ENCODE peak calls at places on chromosomes 4 and X, in six cellular contexts. One of them, this sample, is unnamed.

GRCh38 chr4:104490770-104491395 is 3.8 kb downstream of the CXXC4 start:
- DNase-seq in heart right ventricle: peak; percentile 81
- DNase-seq in Peyer's patch: peak; percentile 22
- DNase-seq in kidney: peak; percentile 94
- DNase-seq in transverse colon: peak; percentile 74
- DNase-seq in lung: peak; percentile 77
- DNase-seq in this sample: peak; percentile 66

GRCh38 chr4:183966371-183966770 is 61.3 kb downstream of the STOX2 start:
- DNase-seq in heart right ventricle: no peak
- DNase-seq in Peyer's patch: no peak
- DNase-seq in kidney: no peak
- DNase-seq in transverse colon: no peak
- DNase-seq in lung: no peak
- DNase-seq in this sample: no peak

GRCh38 chr4:52852041-52852440 is 10.1 kb upstream of the RASL11B start:
- DNase-seq in heart right ventricle: no peak
- DNase-seq in Peyer's patch: no peak
- DNase-seq in kidney: no peak
- DNase-seq in transverse colon: no peak
- DNase-seq in lung: no peak
- DNase-seq in this sample: no peak

GRCh38 chr4:99876946-99877345 is 17.3 kb downstream of the LAMTOR3 start:
- DNase-seq in heart right ventricle: no peak
- DNase-seq in Peyer's patch: no peak
- DNase-seq in kidney: no peak
- DNase-seq in transverse colon: no peak
- DNase-seq in lung: no peak
- DNase-seq in this sample: no peak

GRCh38 chr4:48109413-48110263 is 24.4 kb downstream of the TXK start:
- DNase-seq in heart right ventricle: no peak
- DNase-seq in Peyer's patch: no peak
- DNase-seq in kidney: no peak
- DNase-seq in transverse colon: no peak
- DNase-seq in lung: no peak
- DNase-seq in this sample: peak; percentile 69

GRCh38 chr4:55592014-55592413 is at the start of gene PDCL2:
- DNase-seq in heart right ventricle: no peak
- DNase-seq in Peyer's patch: no peak
- DNase-seq in kidney: no peak
- DNase-seq in transverse colon: no peak
- DNase-seq in lung: no peak
- DNase-seq in this sample: no peak

GRCh38 chr4:60724623-60725022 is 475.5 kb upstream of the ADGRL3 start:
- DNase-seq in heart right ventricle: peak; percentile 22
- DNase-seq in Peyer's patch: no peak
- DNase-seq in kidney: no peak
- DNase-seq in transverse colon: no peak
- DNase-seq in lung: no peak
- DNase-seq in this sample: peak; percentile 0

GRCh38 chr4:127856485-127857447 is 23.9 kb upstream of the PLK4 start:
- DNase-seq in heart right ventricle: no peak
- DNase-seq in Peyer's patch: no peak
- DNase-seq in kidney: no peak
- DNase-seq in transverse colon: no peak
- DNase-seq in lung: no peak
- DNase-seq in this sample: no peak

GRCh38 chrX:15242899-15243555 is 26.9 kb downstream of the ASB9 start:
- DNase-seq in heart right ventricle: peak; percentile 4
- DNase-seq in Peyer's patch: no peak
- DNase-seq in kidney: no peak
- DNase-seq in transverse colon: peak; percentile 40
- DNase-seq in lung: no peak
- DNase-seq in this sample: peak; percentile 62

GRCh38 chrX:2690856-2691542 is at the start of gene CD99:
- DNase-seq in heart right ventricle: peak; percentile 91
- DNase-seq in Peyer's patch: peak; percentile 89
- DNase-seq in kidney: peak; percentile 96
- DNase-seq in transverse colon: peak; percentile 96
- DNase-seq in lung: peak; percentile 89
- DNase-seq in this sample: peak; percentile 98

GRCh38 chr4:73901031-73901430 is 31.8 kb downstream of the CXCL1 start:
- DNase-seq in heart right ventricle: no peak
- DNase-seq in Peyer's patch: no peak
- DNase-seq in kidney: no peak
- DNase-seq in transverse colon: no peak
- DNase-seq in lung: no peak
- DNase-seq in this sample: no peak

GRCh38 chrX:152958047-152958446 is 35.9 kb downstream of the PNMA5 start:
- DNase-seq in heart right ventricle: no peak
- DNase-seq in Peyer's patch: no peak
- DNase-seq in kidney: no peak
- DNase-seq in transverse colon: no peak
- DNase-seq in lung: no peak
- DNase-seq in this sample: no peak

GRCh38 chrX:154136627-154137161 is 7.3 kb upstream of the OPN1LW start:
- DNase-seq in heart right ventricle: peak; percentile 60
- DNase-seq in Peyer's patch: peak; percentile 71
- DNase-seq in kidney: peak; percentile 88
- DNase-seq in transverse colon: peak; percentile 74
- DNase-seq in lung: peak; percentile 44
- DNase-seq in this sample: peak; percentile 26

GRCh38 chrX:72394518-72395163 is 88.9 kb upstream of the CITED1 start:
- DNase-seq in heart right ventricle: peak; percentile 11
- DNase-seq in Peyer's patch: no peak
- DNase-seq in kidney: no peak
- DNase-seq in transverse colon: no peak
- DNase-seq in lung: no peak
- DNase-seq in this sample: no peak

GRCh38 chr4:180617203-180617602 is 1626.0 kb upstream of the TENM3 start:
- DNase-seq in heart right ventricle: no peak
- DNase-seq in Peyer's patch: no peak
- DNase-seq in kidney: no peak
- DNase-seq in transverse colon: no peak
- DNase-seq in lung: no peak
- DNase-seq in this sample: peak; percentile 19

GRCh38 chr4:74395633-74396032 is 30.7 kb downstream of the EREG start:
- DNase-seq in heart right ventricle: no peak
- DNase-seq in Peyer's patch: no peak
- DNase-seq in kidney: no peak
- DNase-seq in transverse colon: no peak
- DNase-seq in lung: no peak
- DNase-seq in this sample: peak; percentile 30

GRCh38 chr4:22476011-22476410 is 39.9 kb downstream of the ADGRA3 start:
- DNase-seq in heart right ventricle: no peak
- DNase-seq in Peyer's patch: no peak
- DNase-seq in kidney: no peak
- DNase-seq in transverse colon: no peak
- DNase-seq in lung: no peak
- DNase-seq in this sample: no peak

GRCh38 chr4:176320976-176321361 is 1.2 kb downstream of the SPCS3 start:
- DNase-seq in heart right ventricle: no peak
- DNase-seq in Peyer's patch: no peak
- DNase-seq in kidney: no peak
- DNase-seq in transverse colon: no peak
- DNase-seq in lung: no peak
- DNase-seq in this sample: no peak

GRCh38 chrX:9327747-9328145 is 137.1 kb upstream of the TBL1X start:
- DNase-seq in heart right ventricle: no peak
- DNase-seq in Peyer's patch: no peak
- DNase-seq in kidney: no peak
- DNase-seq in transverse colon: no peak
- DNase-seq in lung: no peak
- DNase-seq in this sample: no peak

GRCh38 chr4:170497105-170497504 is 407.3 kb upstream of the AADAT start:
- DNase-seq in heart right ventricle: no peak
- DNase-seq in Peyer's patch: no peak
- DNase-seq in kidney: no peak
- DNase-seq in transverse colon: no peak
- DNase-seq in lung: no peak
- DNase-seq in this sample: peak; percentile 28

GRCh38 chrX:67523932-67524331 is 19.9 kb upstream of the AR start:
- DNase-seq in heart right ventricle: no peak
- DNase-seq in Peyer's patch: no peak
- DNase-seq in kidney: no peak
- DNase-seq in transverse colon: no peak
- DNase-seq in lung: no peak
- DNase-seq in this sample: no peak

GRCh38 chr4:89708903-89709361 is 128.0 kb downstream of the SNCA start:
- DNase-seq in heart right ventricle: no peak
- DNase-seq in Peyer's patch: no peak
- DNase-seq in kidney: no peak
- DNase-seq in transverse colon: no peak
- DNase-seq in lung: no peak
- DNase-seq in this sample: no peak

GRCh38 chr4:156763511-156763910 is 208.1 kb downstream of the PDGFC start:
- DNase-seq in heart right ventricle: no peak
- DNase-seq in Peyer's patch: no peak
- DNase-seq in kidney: no peak
- DNase-seq in transverse colon: no peak
- DNase-seq in lung: no peak
- DNase-seq in this sample: no peak

GRCh38 chrX:151397741-151398070 is 700 bp downstream of the VMA21 start:
- DNase-seq in heart right ventricle: no peak
- DNase-seq in Peyer's patch: no peak
- DNase-seq in kidney: no peak
- DNase-seq in transverse colon: no peak
- DNase-seq in lung: no peak
- DNase-seq in this sample: no peak

GRCh38 chr4:127143460-127144190 is 489.1 kb upstream of the INTU start:
- DNase-seq in heart right ventricle: no peak
- DNase-seq in Peyer's patch: no peak
- DNase-seq in kidney: no peak
- DNase-seq in transverse colon: no peak
- DNase-seq in lung: no peak
- DNase-seq in this sample: no peak

GRCh38 chr4:153137677-153138630 is 66.3 kb upstream of the TRIM2 start:
- DNase-seq in heart right ventricle: no peak
- DNase-seq in Peyer's patch: no peak
- DNase-seq in kidney: no peak
- DNase-seq in transverse colon: no peak
- DNase-seq in lung: no peak
- DNase-seq in this sample: no peak

GRCh38 chr4:14415146-14415545 is 587.1 kb upstream of the CPEB2 start:
- DNase-seq in heart right ventricle: no peak
- DNase-seq in Peyer's patch: no peak
- DNase-seq in kidney: no peak
- DNase-seq in transverse colon: no peak
- DNase-seq in lung: no peak
- DNase-seq in this sample: no peak

GRCh38 chr4:139668036-139668435 is 2.4 kb downstream of the MGST2 start:
- DNase-seq in heart right ventricle: no peak
- DNase-seq in Peyer's patch: no peak
- DNase-seq in kidney: no peak
- DNase-seq in transverse colon: no peak
- DNase-seq in lung: no peak
- DNase-seq in this sample: peak; percentile 85

GRCh38 chr4:159856451-159856850 is 753.6 kb downstream of the RAPGEF2 start:
- DNase-seq in heart right ventricle: no peak
- DNase-seq in Peyer's patch: no peak
- DNase-seq in kidney: no peak
- DNase-seq in transverse colon: no peak
- DNase-seq in lung: no peak
- DNase-seq in this sample: no peak

GRCh38 chrX:152632445-152633097 is 5.1 kb upstream of the GABRQ start:
- DNase-seq in heart right ventricle: peak; percentile 13
- DNase-seq in Peyer's patch: peak; percentile 24
- DNase-seq in kidney: no peak
- DNase-seq in transverse colon: peak; percentile 47
- DNase-seq in lung: peak; percentile 58
- DNase-seq in this sample: peak; percentile 25

GRCh38 chr4:2537011-2537830 is 774 bp downstream of the FAM193A start:
- DNase-seq in heart right ventricle: peak; percentile 29
- DNase-seq in Peyer's patch: peak; percentile 31
- DNase-seq in kidney: peak; percentile 88
- DNase-seq in transverse colon: peak; percentile 50
- DNase-seq in lung: peak; percentile 60
- DNase-seq in this sample: peak; percentile 67

GRCh38 chrX:43333543-43333942 is 322.6 kb upstream of the MAOA start:
- DNase-seq in heart right ventricle: no peak
- DNase-seq in Peyer's patch: no peak
- DNase-seq in kidney: no peak
- DNase-seq in transverse colon: no peak
- DNase-seq in lung: no peak
- DNase-seq in this sample: peak; percentile 20

GRCh38 chrX:102672876-102673275 is 21.6 kb downstream of the GPRASP1 start:
- DNase-seq in heart right ventricle: no peak
- DNase-seq in Peyer's patch: no peak
- DNase-seq in kidney: no peak
- DNase-seq in transverse colon: no peak
- DNase-seq in lung: no peak
- DNase-seq in this sample: no peak

GRCh38 chr4:123893746-123894095 is 497.1 kb downstream of the SPRY1 start:
- DNase-seq in heart right ventricle: no peak
- DNase-seq in Peyer's patch: no peak
- DNase-seq in kidney: no peak
- DNase-seq in transverse colon: no peak
- DNase-seq in lung: no peak
- DNase-seq in this sample: no peak

GRCh38 chr4:106041294-106042002 is 146.2 kb downstream of the NPNT start:
- DNase-seq in heart right ventricle: no peak
- DNase-seq in Peyer's patch: no peak
- DNase-seq in kidney: no peak
- DNase-seq in transverse colon: no peak
- DNase-seq in lung: no peak
- DNase-seq in this sample: no peak

GRCh38 chr4:67624939-67625338 is 66.4 kb downstream of the STAP1 start:
- DNase-seq in heart right ventricle: no peak
- DNase-seq in Peyer's patch: no peak
- DNase-seq in kidney: no peak
- DNase-seq in transverse colon: no peak
- DNase-seq in lung: no peak
- DNase-seq in this sample: no peak
- H3K36me3 ChIP-seq in heart right ventricle: peaks cover 23% of the 10 kb centered on the region
- H3K36me3 ChIP-seq in Peyer's patch: no peaks in the 10 kb centered on the region
- H3K36me3 ChIP-seq in kidney: peaks cover 23% of the 10 kb centered on the region
- H3K36me3 ChIP-seq in transverse colon: peaks cover 53% of the 10 kb centered on the region
- H3K36me3 ChIP-seq in lung: peaks cover 11% of the 10 kb centered on the region
- H3K36me3 ChIP-seq in this sample: peaks cover 7% of the 10 kb centered on the region

GRCh38 chrX:107738272-107738671 is 37.3 kb downstream of the TSC22D3 start:
- DNase-seq in heart right ventricle: no peak
- DNase-seq in Peyer's patch: no peak
- DNase-seq in kidney: no peak
- DNase-seq in transverse colon: no peak
- DNase-seq in lung: no peak
- DNase-seq in this sample: peak; percentile 42
- H3K27ac ChIP-seq in heart right ventricle: peak overlapping the region; percentile 68
- H3K27ac ChIP-seq in Peyer's patch: no peak overlapping the region
- H3K27ac ChIP-seq in kidney: peak overlapping the region; percentile 13
- H3K27ac ChIP-seq in transverse colon: no peak overlapping the region
- H3K27ac ChIP-seq in lung: peak overlapping the region; percentile 42
- H3K27ac ChIP-seq in this sample: peak overlapping the region; percentile 13

GRCh38 chr4:182893490-182893889 is 23.7 kb downstream of the DCTD start:
- DNase-seq in heart right ventricle: no peak
- DNase-seq in Peyer's patch: no peak
- DNase-seq in kidney: no peak
- DNase-seq in transverse colon: no peak
- DNase-seq in lung: no peak
- DNase-seq in this sample: no peak
- H3K36me3 ChIP-seq in heart right ventricle: peaks cover 44% of the 10 kb centered on the region
- H3K36me3 ChIP-seq in Peyer's patch: no peaks in the 10 kb centered on the region
- H3K36me3 ChIP-seq in kidney: peaks cover 22% of the 10 kb centered on the region
- H3K36me3 ChIP-seq in transverse colon: peaks cover 50% of the 10 kb centered on the region
- H3K36me3 ChIP-seq in lung: peaks cover 35% of the 10 kb centered on the region
- H3K36me3 ChIP-seq in this sample: peaks cover 15% of the 10 kb centered on the region

GRCh38 chr4:7909463-7909862 is 30.2 kb downstream of the AFAP1 start:
- DNase-seq in heart right ventricle: no peak
- DNase-seq in Peyer's patch: no peak
- DNase-seq in kidney: no peak
- DNase-seq in transverse colon: no peak
- DNase-seq in lung: no peak
- DNase-seq in this sample: no peak
- H3K27ac ChIP-seq in heart right ventricle: no peak overlapping the region
- H3K27ac ChIP-seq in Peyer's patch: no peak overlapping the region
- H3K27ac ChIP-seq in kidney: no peak overlapping the region
- H3K27ac ChIP-seq in transverse colon: peak overlapping the region; percentile 81
- H3K27ac ChIP-seq in lung: peak overlapping the region; percentile 54
- H3K27ac ChIP-seq in this sample: no peak overlapping the region